ENCODE peak calls at places on chromosomes 7 and 10, in six cellular contexts. One of them, this sample, is unnamed.

GRCh38 chr10:132946311-132946710 is 3.9 kb upstream of the CFAP46 start:
- DNase-seq in cardiac muscle cell: no peak
- DNase-seq in adrenal gland: no peak
- DNase-seq in osteocyte: no peak
- DNase-seq in body of pancreas: no peak
- DNase-seq in A549: no peak
- DNase-seq in this sample: no peak

GRCh38 chr10:50390302-50390701 is 139.0 kb upstream of the ASAH2 start:
- DNase-seq in cardiac muscle cell: no peak
- DNase-seq in adrenal gland: no peak
- DNase-seq in osteocyte: no peak
- DNase-seq in body of pancreas: no peak
- DNase-seq in A549: no peak
- DNase-seq in this sample: no peak

GRCh38 chr10:133310399-133310755 is 1.7 kb downstream of the ZNF511 start:
- DNase-seq in cardiac muscle cell: no peak
- DNase-seq in adrenal gland: no peak
- DNase-seq in osteocyte: no peak
- DNase-seq in body of pancreas: no peak
- DNase-seq in A549: no peak
- DNase-seq in this sample: no peak

GRCh38 chr7:47253650-47254080 is 328.2 kb downstream of the TNS3 start:
- DNase-seq in cardiac muscle cell: peak; percentile 26
- DNase-seq in adrenal gland: peak; percentile 59
- DNase-seq in osteocyte: peak; percentile 84
- DNase-seq in body of pancreas: peak; percentile 49
- DNase-seq in A549: peak; percentile 63
- DNase-seq in this sample: peak; percentile 12

GRCh38 chr10:91036807-91037405 is 116.0 kb upstream of the ANKRD1 start:
- DNase-seq in cardiac muscle cell: no peak
- DNase-seq in adrenal gland: no peak
- DNase-seq in osteocyte: no peak
- DNase-seq in body of pancreas: no peak
- DNase-seq in A549: no peak
- DNase-seq in this sample: no peak

GRCh38 chr7:16026253-16027020 is 340.0 kb upstream of the MEOX2 start:
- DNase-seq in cardiac muscle cell: no peak
- DNase-seq in adrenal gland: no peak
- DNase-seq in osteocyte: no peak
- DNase-seq in body of pancreas: no peak
- DNase-seq in A549: no peak
- DNase-seq in this sample: no peak

GRCh38 chr10:101609481-101609880 is 21.4 kb downstream of the DPCD start:
- DNase-seq in cardiac muscle cell: no peak
- DNase-seq in adrenal gland: no peak
- DNase-seq in osteocyte: no peak
- DNase-seq in body of pancreas: no peak
- DNase-seq in A549: no peak
- DNase-seq in this sample: no peak

GRCh38 chr10:121899727-121900126 is 28.1 kb downstream of the ATE1 start:
- DNase-seq in cardiac muscle cell: no peak
- DNase-seq in adrenal gland: no peak
- DNase-seq in osteocyte: no peak
- DNase-seq in body of pancreas: peak; percentile 61
- DNase-seq in A549: no peak
- DNase-seq in this sample: no peak

GRCh38 chr7:54541941-54542618 is at the start of gene VSTM2A:
- DNase-seq in cardiac muscle cell: peak; percentile 85
- DNase-seq in adrenal gland: no peak
- DNase-seq in osteocyte: no peak
- DNase-seq in body of pancreas: no peak
- DNase-seq in A549: no peak
- DNase-seq in this sample: peak; percentile 79

GRCh38 chr10:124242365-124242764 is 149.0 kb upstream of the CHST15 start:
- DNase-seq in cardiac muscle cell: no peak
- DNase-seq in adrenal gland: no peak
- DNase-seq in osteocyte: no peak
- DNase-seq in body of pancreas: no peak
- DNase-seq in A549: no peak
- DNase-seq in this sample: no peak

GRCh38 chr10:57692255-57692980 is 575.3 kb downstream of the IPMK start:
- DNase-seq in cardiac muscle cell: peak; percentile 73
- DNase-seq in adrenal gland: peak; percentile 5
- DNase-seq in osteocyte: no peak
- DNase-seq in body of pancreas: peak; percentile 17
- DNase-seq in A549: peak; percentile 69
- DNase-seq in this sample: no peak

GRCh38 chr10:60024506-60024905 is 118.2 kb upstream of the CCDC6 start:
- DNase-seq in cardiac muscle cell: no peak
- DNase-seq in adrenal gland: no peak
- DNase-seq in osteocyte: no peak
- DNase-seq in body of pancreas: no peak
- DNase-seq in A549: no peak
- DNase-seq in this sample: no peak

GRCh38 chr7:99631311-99632109 is 14.8 kb downstream of the ZSCAN25 start:
- DNase-seq in cardiac muscle cell: peak; percentile 21
- DNase-seq in adrenal gland: peak; percentile 58
- DNase-seq in osteocyte: no peak
- DNase-seq in body of pancreas: peak; percentile 59
- DNase-seq in A549: peak; percentile 56
- DNase-seq in this sample: no peak

GRCh38 chr7:51456471-51457060 is 140.0 kb upstream of the COBL start:
- DNase-seq in cardiac muscle cell: no peak
- DNase-seq in adrenal gland: no peak
- DNase-seq in osteocyte: no peak
- DNase-seq in body of pancreas: no peak
- DNase-seq in A549: no peak
- DNase-seq in this sample: no peak

GRCh38 chr7:29192811-29193210 is 1.8 kb upstream of the CHN2 start:
- DNase-seq in cardiac muscle cell: no peak
- DNase-seq in adrenal gland: no peak
- DNase-seq in osteocyte: no peak
- DNase-seq in body of pancreas: peak; percentile 44
- DNase-seq in A549: no peak
- DNase-seq in this sample: no peak

GRCh38 chr10:2508971-2509605 is 558.3 kb upstream of the PFKP start:
- DNase-seq in cardiac muscle cell: no peak
- DNase-seq in adrenal gland: no peak
- DNase-seq in osteocyte: no peak
- DNase-seq in body of pancreas: no peak
- DNase-seq in A549: no peak
- DNase-seq in this sample: no peak

GRCh38 chr10:23326541-23327307 is 17.9 kb downstream of the C10orf67 start:
- DNase-seq in cardiac muscle cell: no peak
- DNase-seq in adrenal gland: no peak
- DNase-seq in osteocyte: no peak
- DNase-seq in body of pancreas: no peak
- DNase-seq in A549: no peak
- DNase-seq in this sample: no peak

GRCh38 chr10:114087255-114087654 is 43.6 kb downstream of the ADRB1 start:
- DNase-seq in cardiac muscle cell: no peak
- DNase-seq in adrenal gland: no peak
- DNase-seq in osteocyte: no peak
- DNase-seq in body of pancreas: no peak
- DNase-seq in A549: no peak
- DNase-seq in this sample: no peak
- TF ChIP-seq CTCF in cardiac muscle cell: no peak
- TF ChIP-seq CTCF in adrenal gland: no peak
- TF ChIP-seq CTCF in osteocyte: no peak
- TF ChIP-seq CTCF in body of pancreas: no peak
- TF ChIP-seq CTCF in A549: no peak
- TF ChIP-seq CTCF in this sample: no peak

GRCh38 chr10:75406158-75407065 is 4.8 kb upstream of the ZNF503 start:
- DNase-seq in cardiac muscle cell: peak; percentile 16
- DNase-seq in adrenal gland: no peak
- DNase-seq in osteocyte: no peak
- DNase-seq in body of pancreas: no peak
- DNase-seq in A549: no peak
- DNase-seq in this sample: peak; percentile 43

GRCh38 chr10:75405201-75406143 is 3.9 kb upstream of the ZNF503 start:
- DNase-seq in cardiac muscle cell: peak; percentile 72
- DNase-seq in adrenal gland: peak; percentile 82
- DNase-seq in osteocyte: no peak
- DNase-seq in body of pancreas: peak; percentile 73
- DNase-seq in A549: no peak
- DNase-seq in this sample: peak; percentile 77

GRCh38 chr10:75404023-75404334 is 2.4 kb upstream of the ZNF503 start:
- DNase-seq in cardiac muscle cell: no peak
- DNase-seq in adrenal gland: no peak
- DNase-seq in osteocyte: no peak
- DNase-seq in body of pancreas: no peak
- DNase-seq in A549: no peak
- DNase-seq in this sample: no peak

GRCh38 chr10:75403144-75404022 is 1.8 kb upstream of the ZNF503 start:
- DNase-seq in cardiac muscle cell: peak; percentile 74
- DNase-seq in adrenal gland: peak; percentile 67
- DNase-seq in osteocyte: no peak
- DNase-seq in body of pancreas: peak; percentile 59
- DNase-seq in A549: peak; percentile 42
- DNase-seq in this sample: peak; percentile 82

DNA sequence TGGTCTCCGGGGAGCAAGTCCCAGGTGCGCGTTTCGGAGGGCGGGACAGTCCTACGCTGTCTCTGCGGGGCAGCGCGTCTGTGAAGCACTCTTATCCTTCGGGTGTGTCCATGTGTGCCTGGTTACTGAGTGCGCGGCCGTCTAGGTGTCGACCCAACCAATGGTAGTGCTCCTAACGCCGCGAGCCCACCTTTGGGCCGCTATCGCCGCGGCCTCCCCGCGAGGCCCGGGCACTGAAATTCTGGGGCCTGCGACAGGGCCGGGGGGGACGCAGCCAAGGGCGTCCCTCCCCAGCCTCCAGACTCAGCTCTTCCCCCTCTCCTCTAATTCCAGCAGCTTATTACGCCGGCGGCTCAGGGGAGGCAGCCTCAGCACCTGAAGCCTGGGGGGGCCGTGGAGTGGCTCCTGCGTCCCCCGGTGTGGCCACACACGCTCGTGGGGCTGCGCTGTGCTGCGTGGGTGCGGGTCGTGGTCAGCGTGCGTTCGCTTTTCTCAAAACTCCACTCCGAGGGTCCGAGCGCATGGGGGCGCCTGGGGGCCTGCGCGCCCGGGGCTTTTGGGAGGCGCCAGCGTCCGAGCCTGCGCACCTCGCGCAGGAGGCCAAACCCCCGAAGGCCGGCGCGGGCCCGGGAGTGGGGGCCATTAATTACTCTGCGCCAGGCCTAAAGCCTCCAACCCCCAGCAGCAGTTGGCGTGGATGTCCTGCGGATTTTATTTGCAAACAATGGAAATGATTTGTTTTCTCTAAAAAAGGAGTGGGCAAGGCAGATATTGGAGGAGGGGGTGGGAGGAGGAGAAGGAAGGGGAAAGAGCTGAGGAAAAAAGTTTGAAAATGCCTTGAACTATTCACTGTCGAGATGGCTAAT is 3.0 kb upstream of the ZNF503 start:
- DNase-seq in cardiac muscle cell: peak; percentile 69
- DNase-seq in adrenal gland: peak; percentile 72
- DNase-seq in osteocyte: no peak
- DNase-seq in body of pancreas: peak; percentile 62
- DNase-seq in A549: no peak
- DNase-seq in this sample: peak; percentile 76
- TF ChIP-seq CTCF in cardiac muscle cell: no peak
- TF ChIP-seq CTCF in adrenal gland: no peak
- TF ChIP-seq CTCF in osteocyte: no peak
- TF ChIP-seq CTCF in body of pancreas: no peak
- TF ChIP-seq CTCF in A549: no peak
- TF ChIP-seq CTCF in this sample: no peak

GRCh38 chr10:70674560-70675495 is 2.5 kb downstream of the ADAMTS14 start:
- DNase-seq in cardiac muscle cell: no peak
- DNase-seq in adrenal gland: no peak
- DNase-seq in osteocyte: no peak
- DNase-seq in body of pancreas: no peak
- DNase-seq in A549: no peak
- DNase-seq in this sample: no peak

GRCh38 chr10:70672993-70673928 is 955 bp downstream of the ADAMTS14 start:
- DNase-seq in cardiac muscle cell: no peak
- DNase-seq in adrenal gland: peak; percentile 82
- DNase-seq in osteocyte: no peak
- DNase-seq in body of pancreas: no peak
- DNase-seq in A549: no peak
- DNase-seq in this sample: no peak

GRCh38 chr10:70675496-70676161 is 3.3 kb downstream of the ADAMTS14 start:
- DNase-seq in cardiac muscle cell: no peak
- DNase-seq in adrenal gland: no peak
- DNase-seq in osteocyte: no peak
- DNase-seq in body of pancreas: no peak
- DNase-seq in A549: no peak
- DNase-seq in this sample: no peak

GRCh38 chr10:70672165-70672992 is at the start of gene ADAMTS14:
- DNase-seq in cardiac muscle cell: peak; percentile 76
- DNase-seq in adrenal gland: peak; percentile 47
- DNase-seq in osteocyte: no peak
- DNase-seq in body of pancreas: no peak
- DNase-seq in A549: peak; percentile 33
- DNase-seq in this sample: peak; percentile 76

GRCh38 chr10:70673929-70674559 is 1.7 kb downstream of the ADAMTS14 start:
- DNase-seq in cardiac muscle cell: no peak
- DNase-seq in adrenal gland: no peak
- DNase-seq in osteocyte: no peak
- DNase-seq in body of pancreas: no peak
- DNase-seq in A549: no peak
- DNase-seq in this sample: no peak
- TF ChIP-seq CTCF in cardiac muscle cell: no peak
- TF ChIP-seq CTCF in adrenal gland: no peak
- TF ChIP-seq CTCF in osteocyte: no peak
- TF ChIP-seq CTCF in body of pancreas: no peak
- TF ChIP-seq CTCF in A549: no peak
- TF ChIP-seq CTCF in this sample: no peak

GRCh38 chr10:61586829-61587228 is 75.9 kb upstream of the CABCOCO1 start:
- DNase-seq in cardiac muscle cell: no peak
- DNase-seq in adrenal gland: no peak
- DNase-seq in osteocyte: no peak
- DNase-seq in body of pancreas: no peak
- DNase-seq in A549: no peak
- DNase-seq in this sample: no peak

GRCh38 chr10:61589547-61590243 is 73.0 kb upstream of the CABCOCO1 start:
- DNase-seq in cardiac muscle cell: no peak
- DNase-seq in adrenal gland: no peak
- DNase-seq in osteocyte: no peak
- DNase-seq in body of pancreas: no peak
- DNase-seq in A549: no peak
- DNase-seq in this sample: no peak

GRCh38 chr10:61588770-61589211 is 73.9 kb upstream of the CABCOCO1 start:
- DNase-seq in cardiac muscle cell: no peak
- DNase-seq in adrenal gland: peak; percentile 1
- DNase-seq in osteocyte: no peak
- DNase-seq in body of pancreas: no peak
- DNase-seq in A549: peak; percentile 7
- DNase-seq in this sample: peak; percentile 9

GRCh38 chr10:61594430-61594829 is 68.3 kb upstream of the CABCOCO1 start:
- DNase-seq in cardiac muscle cell: no peak
- DNase-seq in adrenal gland: no peak
- DNase-seq in osteocyte: no peak
- DNase-seq in body of pancreas: no peak
- DNase-seq in A549: no peak
- DNase-seq in this sample: no peak

DNA sequence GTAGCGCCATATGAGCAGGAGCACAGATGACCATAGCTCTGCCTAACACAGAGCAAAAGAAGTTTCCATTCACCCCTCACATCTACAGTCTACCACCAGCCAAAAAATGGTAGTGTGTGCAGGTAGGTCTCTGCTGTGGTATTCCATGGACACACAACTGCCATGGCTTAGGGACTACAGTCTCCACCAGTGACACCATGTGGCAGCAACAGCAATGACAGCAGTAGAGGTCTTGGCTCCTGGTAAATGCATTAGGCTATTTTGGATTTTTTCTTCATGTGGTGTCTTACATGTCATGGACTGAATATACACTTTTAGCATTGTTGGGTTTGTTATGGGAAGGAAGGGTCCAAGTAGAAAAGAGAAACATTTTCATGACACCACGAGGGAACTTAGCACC is 70.1 kb upstream of the CABCOCO1 start:
- DNase-seq in cardiac muscle cell: peak; percentile 11
- DNase-seq in adrenal gland: peak; percentile 49
- DNase-seq in osteocyte: no peak
- DNase-seq in body of pancreas: no peak
- DNase-seq in A549: peak; percentile 36
- DNase-seq in this sample: peak; percentile 4
- TF ChIP-seq CTCF in cardiac muscle cell: peak; percentile 35
- TF ChIP-seq CTCF in adrenal gland: peak; percentile 44
- TF ChIP-seq CTCF in osteocyte: peak; percentile 21
- TF ChIP-seq CTCF in body of pancreas: no peak
- TF ChIP-seq CTCF in A549: no peak
- TF ChIP-seq CTCF in this sample: peak; percentile 41

This sample was measured in nephron progenitor cell.